ENCODE peak calls at places on chromosomes 7 and 10, in seven cellular contexts. L, E, S, R, H, B and M are unnamed samples.
A peak's percentile ranks its signal among the peaks of the same experiment; 100 is the strongest.

GRCh38 chr10:109898666-109899577 is 24.4 kb downstream of the XPNPEP1 start:
- DNase-seq in L (peak; percentile 55), E (no peak), S (no peak), R (no peak), H (no peak), B (no peak), M (no peak)

GRCh38 chr10:63976538-63976937 is 455.3 kb downstream of the REEP3 start:
- DNase-seq in L (peak; percentile 6), E (peak; percentile 72), S (no peak), R (peak; percentile 29), H (peak; percentile 75), B (peak; percentile 9), M (peak; percentile 71)

GRCh38 chr7:40742270-40742669 is 607.5 kb downstream of the SUGCT start:
- DNase-seq in L (no peak), E (no peak), S (no peak), R (no peak), H (no peak), B (no peak), M (no peak)

GRCh38 chr10:61613665-61614064 is 49.1 kb upstream of the CABCOCO1 start:
- DNase-seq in L (no peak), E (no peak), S (no peak), R (no peak), H (no peak), B (no peak), M (no peak)

GRCh38 chr10:12150163-12150562 is 20.7 kb downstream of the SEC61A2 start:
- DNase-seq in L (no peak), E (no peak), S (no peak), R (no peak), H (no peak), B (no peak), M (no peak)

GRCh38 chr7:117192108-117192507 is 130.8 kb downstream of the WNT2 start:
- DNase-seq in L (peak; percentile 31), E (no peak), S (no peak), R (no peak), H (no peak), B (no peak), M (no peak)

GRCh38 chr7:135692055-135692454 is 29.7 kb downstream of the STMP1 start:
- DNase-seq in L (peak; percentile 57), E (no peak), S (no peak), R (no peak), H (no peak), B (no peak), M (no peak)

GRCh38 chr7:13641699-13642098 is 347.8 kb downstream of the ETV1 start:
- DNase-seq in L (peak; percentile 33), E (no peak), S (no peak), R (no peak), H (peak; percentile 31), B (peak; percentile 62), M (no peak)

GRCh38 chr7:90717286-90718060 is 121.4 kb downstream of the CDK14 start:
- DNase-seq in L (peak; percentile 64), E (no peak), S (no peak), R (peak; percentile 36), H (no peak), B (peak; percentile 47), M (no peak)

GRCh38 chr10:103812004-103812403 is 43.4 kb downstream of the SH3PXD2A start:
- DNase-seq in L (no peak), E (no peak), S (no peak), R (no peak), H (no peak), B (no peak), M (no peak)

GRCh38 chr10:132788180-132788830 is 2.4 kb upstream of the NKX6-2 start:
- DNase-seq in L (peak; percentile 16), E (no peak), S (no peak), R (no peak), H (peak; percentile 41), B (peak; percentile 27), M (no peak)

GRCh38 chr10:22823109-22823508 is 104.7 kb upstream of the ARMC3 start:
- DNase-seq in L (peak; percentile 85), E (no peak), S (no peak), R (no peak), H (no peak), B (peak; percentile 92), M (no peak)

GRCh38 chr7:36303202-36304098 is 86.2 kb upstream of the ANLN start:
- DNase-seq in L (peak; percentile 95), E (peak; percentile 11), S (no peak), R (no peak), H (no peak), B (peak; percentile 98), M (no peak)

GRCh38 chr10:126011995-126012394 is 115.6 kb downstream of the FANK1 start:
- DNase-seq in L (no peak), E (no peak), S (no peak), R (no peak), H (no peak), B (no peak), M (no peak)

GRCh38 chr7:47968852-47969774 is 10.3 kb downstream of the HUS1 start:
- DNase-seq in L (peak; percentile 74), E (peak; percentile 79), S (peak; percentile 46), R (peak; percentile 69), H (peak; percentile 83), B (peak; percentile 71), M (peak; percentile 76)

GRCh38 chr7:84823530-84823929 is 363.3 kb downstream of the SEMA3D start:
- DNase-seq in L (no peak), E (no peak), S (no peak), R (no peak), H (no peak), B (no peak), M (no peak)

GRCh38 chr10:74882831-74883230 is 56.4 kb downstream of the KAT6B start:
- DNase-seq in L (peak; percentile 76), E (no peak), S (no peak), R (no peak), H (no peak), B (peak; percentile 64), M (no peak)

GRCh38 chr7:144474363-144474762 is 70.9 kb upstream of the NOBOX start:
- DNase-seq in L (no peak), E (no peak), S (no peak), R (no peak), H (no peak), B (no peak), M (no peak)

GRCh38 chr7:78912781-78913180 is 540.7 kb downstream of the MAGI2 start:
- DNase-seq in L (peak; percentile 54), E (no peak), S (no peak), R (no peak), H (no peak), B (no peak), M (no peak)

GRCh38 chr7:507623-508305 is 11.9 kb downstream of the PDGFA start:
- DNase-seq in L (no peak), E (no peak), S (no peak), R (no peak), H (no peak), B (no peak), M (no peak)

GRCh38 chr10:98314577-98315284 is 46.7 kb upstream of the LOXL4 start:
- DNase-seq in L (no peak), E (peak; percentile 27), S (no peak), R (no peak), H (no peak), B (no peak), M (no peak)

GRCh38 chr10:34178756-34179155 is 636.3 kb downstream of the PARD3 start:
- DNase-seq in L (no peak), E (no peak), S (no peak), R (no peak), H (peak; percentile 61), B (no peak), M (no peak)

GRCh38 chr10:73814276-73814895 is 3.0 kb upstream of the NDST2 start:
- DNase-seq in L (no peak), E (no peak), S (no peak), R (no peak), H (no peak), B (no peak), M (no peak)

GRCh38 chr7:10934292-10934691 is 39.4 kb upstream of the PHF14 start:
- DNase-seq in L (peak; percentile 71), E (no peak), S (no peak), R (no peak), H (no peak), B (peak; percentile 26), M (no peak)

GRCh38 chr10:59517961-59518360 is 155.6 kb upstream of the FAM13C start:
- DNase-seq in L (no peak), E (no peak), S (no peak), R (no peak), H (no peak), B (no peak), M (no peak)

GRCh38 chr10:17457083-17457482 is 2.7 kb upstream of the ST8SIA6 start:
- DNase-seq in L (no peak), E (no peak), S (no peak), R (no peak), H (no peak), B (no peak), M (no peak)
- H2BK120ac ChIP-seq in L (no peak overlapping the region), E (no peak overlapping the region), S (no peak overlapping the region), R (no peak overlapping the region), H (no peak overlapping the region), B (no peak overlapping the region), M (no peak overlapping the region)

DNA sequence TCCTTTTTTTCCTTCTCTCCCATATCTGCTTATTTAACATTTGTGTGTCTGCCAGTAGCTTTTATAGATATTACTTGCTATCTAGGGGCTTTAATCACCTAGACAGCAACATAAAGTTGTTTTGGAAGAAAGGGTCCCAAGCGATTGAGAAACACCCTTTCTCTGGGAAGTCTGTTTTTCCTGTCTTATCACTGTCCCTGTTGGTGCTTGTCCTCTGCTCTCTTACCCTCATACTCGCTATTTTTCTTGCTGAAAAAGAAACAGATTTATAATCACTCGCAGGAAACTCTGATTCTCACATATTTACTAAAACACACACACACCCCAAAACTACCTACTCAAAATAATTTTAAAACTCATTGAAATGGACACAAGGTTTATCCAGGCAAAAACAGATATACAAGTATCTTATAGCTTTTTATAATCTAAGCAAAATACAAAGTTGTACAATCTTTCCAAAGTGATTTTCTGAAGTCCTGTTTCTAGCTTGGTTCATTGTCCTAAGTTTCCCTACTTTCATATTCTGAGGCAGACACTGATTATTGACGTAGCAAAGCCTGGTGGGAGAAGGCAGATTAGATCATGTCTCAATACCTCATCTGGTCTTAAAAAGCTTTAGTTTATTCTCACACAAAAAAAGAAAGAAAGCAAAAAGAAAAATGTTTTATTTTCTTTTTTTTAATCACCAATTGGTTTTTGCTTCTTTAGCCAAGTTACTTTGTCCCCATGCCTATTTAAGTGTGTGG is 157.3 kb downstream of the CACNA2D1 start:
- DNase-seq in L (no peak), E (no peak), S (no peak), R (no peak), H (no peak), B (no peak), M (no peak)
- H2AK5ac ChIP-seq in L (no peak overlapping the region), E (no peak overlapping the region), S (no peak overlapping the region), R (no peak overlapping the region), H (no peak overlapping the region), B (no peak overlapping the region), M (no peak overlapping the region)

GRCh38 chr10:124594240-124594639 is 132.6 kb downstream of the LHPP start:
- DNase-seq in L (no peak), E (no peak), S (no peak), R (no peak), H (no peak), B (no peak), M (no peak)
- H2BK120ac ChIP-seq in L (no peak overlapping the region), E (no peak overlapping the region), S (no peak overlapping the region), R (no peak overlapping the region), H (no peak overlapping the region), B (no peak overlapping the region), M (no peak overlapping the region)

GRCh38 chr10:128506423-128506822 is 380.2 kb upstream of the MKI67 start:
- DNase-seq in L (no peak), E (no peak), S (no peak), R (no peak), H (no peak), B (no peak), M (no peak)
- H2AK5ac ChIP-seq in L (no peak overlapping the region), E (no peak overlapping the region), S (no peak overlapping the region), R (no peak overlapping the region), H (no peak overlapping the region), B (no peak overlapping the region), M (no peak overlapping the region)